ENCODE peak calls at places on chromosomes 2 and 18, in ten cellular contexts. T is tibial artery, X is pancreas, Y is progenitor cell of endocrine pancreas, F is DND-41, W is dorsolateral prefrontal cortex, Z is adrenal gland, B is choroid plexus epithelial cell, D is RWPE1, K is neural progenitor cell. M is an unnamed sample.

GRCh38 chr18:31417850-31418249 is 29.7 kb upstream of the DSG3 start:
- DNase-seq in X (no peak), W (no peak), T (no peak), Y (no peak), K (no peak), F (no peak), Z (no peak), B (no peak), D (no peak), M (no peak)

GRCh38 chr2:43758738-43759137 is 15.1 kb upstream of the DYNC2LI1 start:
- DNase-seq in B (peak; percentile 6), Y (no peak), W (no peak), Z (no peak), X (no peak), D (no peak), K (no peak), F (no peak), T (no peak), M (no peak)

GRCh38 chr18:68735498-68736343 is 20.8 kb upstream of the TMX3 start:
- DNase-seq in B (peak; percentile 87), T (no peak), X (no peak), F (no peak), K (peak; percentile 52), D (peak; percentile 42), Z (no peak), Y (no peak), W (no peak), M (no peak)

GRCh38 chr2:16323551-16324543 is 341.8 kb downstream of the CYRIA start:
- DNase-seq in Z (no peak), X (no peak), K (no peak), W (no peak), T (no peak), D (no peak), B (no peak), F (no peak), Y (no peak), M (no peak)

GRCh38 chr18:75472906-75473305 is 45.4 kb upstream of the SMIM21 start:
- DNase-seq in D (no peak), X (no peak), K (no peak), F (no peak), Y (no peak), B (no peak), W (no peak), T (no peak), Z (no peak), M (no peak)

GRCh38 chr18:9321017-9321452 is 13.5 kb upstream of the TWSG1 start:
- DNase-seq in Y (no peak), W (no peak), X (no peak), Z (no peak), F (no peak), B (peak; percentile 50), K (no peak), T (no peak), D (no peak), M (no peak)

GRCh38 chr2:179031731-179032408 is 18.1 kb downstream of the CCDC141 start:
- DNase-seq in X (no peak), K (peak; percentile 31), B (peak; percentile 61), T (no peak), Z (no peak), W (no peak), Y (no peak), D (no peak), F (peak; percentile 53), M (no peak)

GRCh38 chr18:7177131-7177744 is 53.7 kb upstream of the LRRC30 start:
- DNase-seq in D (peak; percentile 70), X (peak; percentile 23), Y (peak; percentile 32), K (peak; percentile 78), T (no peak), F (no peak), W (no peak), B (peak; percentile 96), Z (peak; percentile 59), M (peak; percentile 45)

GRCh38 chr2:106789185-106789584 is 96.8 kb downstream of the ST6GAL2 start:
- DNase-seq in B (peak; percentile 5), W (no peak), Z (no peak), K (no peak), Y (no peak), F (peak; percentile 6), T (no peak), D (no peak), X (no peak), M (no peak)

GRCh38 chr2:157572725-157573124 is 55.9 kb downstream of the ACVR1C start:
- DNase-seq in F (no peak), Z (no peak), T (no peak), Y (no peak), B (peak; percentile 15), D (peak; percentile 24), K (no peak), X (no peak), W (no peak), M (no peak)
- TF ChIP-seq CTCF in F (peak; percentile 47), Z (no peak), T (no peak), Y (peak; percentile 56), B (peak; percentile 36), D (no peak), K (peak; percentile 47), X (no peak), W (no peak), M (peak; percentile 61)

DNA sequence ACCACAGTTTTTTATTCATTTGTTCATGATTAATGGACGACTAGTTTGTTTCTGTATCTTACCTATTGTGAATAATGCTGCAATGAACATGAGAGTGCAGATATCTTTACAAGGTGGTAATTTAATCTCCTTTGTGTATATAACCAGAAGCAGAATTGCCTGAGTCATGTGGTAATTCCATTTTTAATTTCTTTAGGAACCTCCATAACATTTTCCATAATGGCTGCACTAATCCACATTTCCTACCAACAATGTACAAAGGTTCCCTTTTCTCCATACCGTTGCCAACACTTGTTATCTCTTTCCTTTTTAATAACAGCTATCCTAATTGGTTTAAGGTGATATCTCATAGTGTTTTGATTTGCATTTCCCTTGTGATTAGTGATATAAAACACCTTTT is 36.5 kb downstream of the NCOA1 start:
- DNase-seq in F (no peak), Z (no peak), X (no peak), Y (no peak), K (no peak), B (no peak), W (no peak), D (no peak), T (no peak), M (no peak)
- TF ChIP-seq CTCF in F (no peak), Z (no peak), X (no peak), Y (no peak), K (no peak), B (no peak), W (no peak), D (no peak), T (no peak), M (no peak)

GRCh38 chr18:49332679-49333078 is 127.8 kb downstream of the DYM start:
- DNase-seq in B (no peak), W (no peak), D (no peak), K (no peak), X (no peak), F (no peak), Y (no peak), Z (no peak), T (no peak), M (no peak)

GRCh38 chr18:49339146-49339545 is 121.3 kb downstream of the DYM start:
- DNase-seq in Z (no peak), X (no peak), Y (no peak), K (no peak), F (no peak), W (no peak), B (no peak), D (no peak), T (no peak), M (no peak)

GRCh38 chr18:49340446-49340845 is 120.0 kb downstream of the DYM start:
- DNase-seq in K (no peak), Y (no peak), X (no peak), D (no peak), W (no peak), Z (no peak), T (no peak), F (no peak), B (peak; percentile 46), M (no peak)

DNA sequence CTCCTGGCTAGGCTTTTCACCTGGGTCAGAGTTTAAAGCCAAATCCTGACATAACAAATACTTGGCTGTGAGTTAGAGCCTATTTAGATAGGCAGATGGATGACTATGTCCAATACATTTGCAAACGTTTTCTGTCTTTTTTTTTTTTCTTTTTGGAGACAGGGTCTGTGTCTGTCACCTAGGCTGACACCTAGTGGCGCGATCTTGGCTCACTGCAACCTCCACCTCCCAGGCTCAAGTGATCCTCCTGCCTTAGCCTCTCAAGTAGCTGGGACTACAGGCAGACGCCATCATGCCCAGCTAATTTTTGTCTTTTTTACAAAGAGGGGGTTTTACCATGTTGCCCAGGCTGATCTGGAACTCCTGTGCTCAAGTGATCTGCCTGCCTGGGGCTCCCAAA is 124.8 kb downstream of the DYM start:
- DNase-seq in F (peak; percentile 20), W (no peak), T (no peak), Y (no peak), X (no peak), B (no peak), Z (no peak), D (no peak), K (no peak), M (no peak)
- TF ChIP-seq CTCF in F (peak; percentile 47), W (no peak), T (no peak), Y (peak; percentile 36), X (no peak), B (peak; percentile 2), Z (no peak), D (no peak), K (peak; percentile 42), M (peak; percentile 33)

GRCh38 chr2:102237176-102237575 is 50.4 kb downstream of the IL1RL2 start:
- DNase-seq in K (no peak), X (no peak), F (no peak), D (no peak), Z (no peak), B (no peak), Y (no peak), W (no peak), T (no peak), M (no peak)

GRCh38 chr2:102235042-102235473 is 48.2 kb downstream of the IL1RL2 start:
- DNase-seq in W (no peak), K (no peak), T (no peak), B (no peak), X (no peak), Y (no peak), Z (no peak), F (no peak), D (no peak), M (no peak)

GRCh38 chr2:102233132-102233884 is 46.5 kb downstream of the IL1RL2 start:
- DNase-seq in Y (no peak), T (no peak), W (no peak), F (no peak), D (no peak), K (no peak), Z (no peak), B (no peak), X (no peak), M (no peak)

GRCh38 chr2:102236132-102236531 is 49.3 kb downstream of the IL1RL2 start:
- DNase-seq in Y (no peak), D (no peak), Z (no peak), T (no peak), B (no peak), K (no peak), W (no peak), F (no peak), X (no peak), M (no peak)

DNA sequence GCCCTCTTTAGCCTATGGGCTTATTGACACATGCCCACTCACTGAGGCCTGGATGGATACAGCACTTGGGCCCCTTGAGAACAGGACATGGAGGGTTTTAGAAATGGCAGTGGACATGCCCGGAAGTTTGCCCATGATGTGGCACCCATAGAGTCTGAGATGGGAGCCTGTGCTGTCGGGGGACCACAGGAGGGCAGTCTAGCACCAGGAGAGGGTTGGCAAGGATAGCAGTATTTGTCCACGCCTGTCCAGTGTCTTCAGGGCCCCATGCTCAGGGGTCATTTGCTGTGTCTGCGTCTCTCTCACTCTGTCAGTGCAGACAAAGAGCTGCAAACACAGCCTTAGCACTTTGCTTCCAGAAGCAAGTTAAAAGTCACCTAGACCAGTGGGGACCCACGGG is 48.7 kb downstream of the IL1RL2 start:
- DNase-seq in B (peak; percentile 56), D (no peak), Z (no peak), Y (no peak), K (peak; percentile 55), T (no peak), X (no peak), W (no peak), F (no peak), M (no peak)
- TF ChIP-seq CTCF in B (peak; percentile 63), D (no peak), Z (peak; percentile 5), Y (peak; percentile 37), K (peak; percentile 56), T (no peak), X (no peak), W (no peak), F (peak; percentile 55), M (peak; percentile 28)